ENCODE peak calls at places on chromosome 19, in seven cellular contexts. X is pancreas, I is AG10803, S is NB4, R is PC-3, F is WERI-Rb-1, M is natural killer cell. L is an unnamed sample.

GRCh38 chr19:920051-920857 is 3.1 kb downstream of the KISS1R start:
- DNase-seq in X (no peak), I (no peak), S (peak; percentile 68), R (peak; percentile 38), F (peak; percentile 65), M (peak; percentile 47), L (no peak)

GRCh38 chr19:39941615-39942507 is 7.4 kb upstream of the FCGBP start:
- DNase-seq in X (no peak), I (no peak), S (peak; percentile 82), R (peak; percentile 16), F (no peak), M (peak; percentile 49), L (no peak)

GRCh38 chr19:40331052-40331451 is 17.1 kb downstream of the C19orf47 start:
- DNase-seq in X (no peak), I (no peak), S (no peak), R (no peak), F (no peak), M (no peak), L (no peak)

GRCh38 chr19:31109626-31110025 is 239.6 kb downstream of the TSHZ3 start:
- DNase-seq in X (no peak), I (no peak), S (no peak), R (no peak), F (no peak), M (no peak), L (no peak)

GRCh38 chr19:41792513-41793413 is 3.6 kb upstream of the CEACAM3 start:
- DNase-seq in X (peak; percentile 49), I (peak; percentile 59), S (peak; percentile 56), R (peak; percentile 93), F (peak; percentile 67), M (peak; percentile 41), L (peak; percentile 25)

GRCh38 chr19:19169236-19170052 is 619 bp downstream of the MEF2B start:
- DNase-seq in X (no peak), I (no peak), S (no peak), R (no peak), F (no peak), M (no peak), L (no peak)

GRCh38 chr19:9878511-9879196 is 43.5 kb downstream of the PIN1 start:
- DNase-seq in X (no peak), I (no peak), S (no peak), R (no peak), F (no peak), M (no peak), L (no peak)

GRCh38 chr19:41193420-41194156 is 569 bp downstream of the CYP2S1 start:
- DNase-seq in X (no peak), I (no peak), S (no peak), R (peak; percentile 10), F (no peak), M (no peak), L (no peak)

GRCh38 chr19:4745986-4746385 is 22.3 kb upstream of the DPP9 start:
- DNase-seq in X (no peak), I (no peak), S (no peak), R (no peak), F (no peak), M (no peak), L (no peak)

GRCh38 chr19:56837892-56838679 is 2.4 kb downstream of the PEG3 start:
- DNase-seq in X (peak; percentile 81), I (no peak), S (no peak), R (peak; percentile 58), F (peak; percentile 79), M (no peak), L (no peak)

GRCh38 chr19:39301562-39301961 is 5.4 kb downstream of the IFNL1 start:
- DNase-seq in X (no peak), I (no peak), S (no peak), R (no peak), F (no peak), M (no peak), L (no peak)

GRCh38 chr19:39199025-39199424 is 2.3 kb downstream of the NCCRP1 start:
- DNase-seq in X (peak; percentile 93), I (peak; percentile 40), S (no peak), R (no peak), F (peak; percentile 46), M (no peak), L (peak; percentile 37)

GRCh38 chr19:5926641-5927438 is 12.8 kb downstream of the CAPS start:
- DNase-seq in X (no peak), I (peak; percentile 97), S (no peak), R (no peak), F (no peak), M (no peak), L (no peak)

GRCh38 chr19:2173841-2174577 is 10.3 kb downstream of the DOT1L start:
- DNase-seq in X (no peak), I (no peak), S (no peak), R (no peak), F (no peak), M (no peak), L (no peak)

GRCh38 chr19:2173388-2173787 is 9.7 kb downstream of the DOT1L start:
- DNase-seq in X (no peak), I (no peak), S (no peak), R (no peak), F (no peak), M (no peak), L (no peak)

GRCh38 chr19:2170219-2170618 is 6.5 kb downstream of the DOT1L start:
- DNase-seq in X (no peak), I (no peak), S (no peak), R (no peak), F (no peak), M (no peak), L (no peak)

GRCh38 chr19:2170987-2171348 is 7.2 kb downstream of the DOT1L start:
- DNase-seq in X (no peak), I (no peak), S (no peak), R (no peak), F (no peak), M (no peak), L (no peak)

GRCh38 chr19:2171349-2172145 is 7.8 kb downstream of the DOT1L start:
- DNase-seq in X (no peak), I (no peak), S (no peak), R (no peak), F (peak; percentile 53), M (peak; percentile 49), L (no peak)
- TF ChIP-seq CTCF in X (no peak), I (no peak), S (no peak), R (peak; percentile 20), F (peak; percentile 49), M (no peak), L (peak; percentile 29)

DNA sequence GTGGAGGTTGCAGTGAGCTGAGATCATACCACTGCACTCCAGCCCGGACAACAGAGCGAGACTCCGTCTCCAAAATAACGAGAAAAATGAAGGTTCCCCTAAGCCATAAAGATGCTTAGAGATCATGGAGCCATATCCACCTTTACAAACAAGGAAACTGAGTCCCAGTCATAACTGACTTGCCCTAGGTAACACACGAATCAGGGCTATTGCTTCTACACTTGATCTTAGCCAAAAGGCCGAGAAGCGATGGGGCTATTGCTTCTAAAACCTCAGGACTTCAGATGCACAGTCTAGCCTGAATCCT is 3.2 kb downstream of the DBP start:
- DNase-seq in X (no peak), I (no peak), S (no peak), R (no peak), F (no peak), M (no peak), L (no peak)
- TF ChIP-seq CTCF in X (no peak), I (no peak), S (no peak), R (no peak), F (no peak), M (no peak), L (no peak)

GRCh38 chr19:17074628-17075034 is 621 bp downstream of the HAUS8 start:
- DNase-seq in X (no peak), I (no peak), S (no peak), R (no peak), F (no peak), M (no peak), L (no peak)

GRCh38 chr19:17070912-17071311 is 4.3 kb downstream of the HAUS8 start:
- DNase-seq in X (no peak), I (no peak), S (no peak), R (no peak), F (no peak), M (no peak), L (no peak)

GRCh38 chr19:17073869-17074627 is 1.2 kb downstream of the HAUS8 start:
- DNase-seq in X (no peak), I (no peak), S (no peak), R (no peak), F (no peak), M (no peak), L (no peak)

GRCh38 chr19:17070421-17070820 is 4.8 kb downstream of the HAUS8 start:
- DNase-seq in X (no peak), I (no peak), S (peak; percentile 72), R (no peak), F (no peak), M (no peak), L (no peak)

GRCh38 chr19:17069249-17069648 is 6.0 kb downstream of the HAUS8 start:
- DNase-seq in X (no peak), I (no peak), S (peak; percentile 26), R (no peak), F (no peak), M (no peak), L (no peak)
- TF ChIP-seq CTCF in X (no peak), I (no peak), S (peak; percentile 10), R (no peak), F (peak; percentile 28), M (no peak), L (no peak)

GRCh38 chr19:36031308-36031707 is 1.4 kb downstream of the CLIP3 start:
- DNase-seq in X (no peak), I (no peak), S (no peak), R (no peak), F (peak; percentile 27), M (no peak), L (no peak)

GRCh38 chr19:36028313-36029041 is 4.2 kb downstream of the CLIP3 start:
- DNase-seq in X (no peak), I (no peak), S (no peak), R (no peak), F (no peak), M (no peak), L (no peak)

GRCh38 chr19:36030264-36031148 is 2.2 kb downstream of the CLIP3 start:
- DNase-seq in X (no peak), I (peak; percentile 59), S (no peak), R (no peak), F (no peak), M (no peak), L (no peak)

GRCh38 chr19:36027696-36028095 is 5.0 kb downstream of the CLIP3 start:
- DNase-seq in X (no peak), I (no peak), S (no peak), R (no peak), F (no peak), M (no peak), L (no peak)

DNA sequence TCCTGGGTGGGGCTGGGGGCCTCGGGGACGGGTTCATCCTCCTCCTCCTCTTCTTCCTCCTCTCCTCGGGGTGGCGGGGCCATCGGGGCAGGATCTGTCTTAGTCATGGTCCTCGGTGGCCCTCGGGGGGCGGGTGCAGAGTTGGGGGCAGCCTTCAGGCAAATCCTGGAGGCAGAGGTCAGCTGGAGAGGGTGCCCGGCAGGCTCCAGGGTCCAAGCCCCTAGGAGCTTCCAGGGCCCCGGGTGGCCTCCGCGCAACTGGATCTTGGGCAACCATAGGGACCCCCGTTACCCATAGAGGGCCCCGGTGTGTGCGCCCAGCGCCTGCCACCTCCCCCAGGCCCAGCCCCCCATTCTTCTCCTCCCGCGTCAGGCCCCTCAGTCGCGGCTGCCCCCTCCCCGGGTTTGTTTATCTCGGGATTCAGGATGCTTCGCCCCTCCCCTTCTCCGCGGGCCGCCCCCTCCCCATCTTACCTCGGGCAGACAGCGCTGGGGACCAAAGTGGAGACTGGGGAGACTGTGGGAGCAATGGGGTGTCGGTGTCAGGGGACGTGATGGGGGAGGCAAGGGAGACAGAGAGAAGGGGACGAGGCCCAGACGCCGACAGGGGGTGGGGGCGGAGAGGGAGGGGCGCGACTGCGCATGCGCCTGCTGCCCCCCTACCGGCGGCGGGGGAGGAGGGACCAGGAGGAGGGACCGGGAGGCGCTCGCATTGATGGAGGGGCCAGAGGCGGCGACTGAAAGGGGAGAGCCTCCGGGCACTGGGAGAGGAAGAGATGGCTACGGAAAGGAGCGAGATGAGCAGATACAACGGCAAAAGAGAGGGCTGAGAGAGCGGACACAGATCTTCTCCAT is at the start of gene CLIP3:
- DNase-seq in X (no peak), I (peak; percentile 67), S (no peak), R (no peak), F (peak; percentile 80), M (peak; percentile 35), L (peak; percentile 72)
- TF ChIP-seq CTCF in X (no peak), I (no peak), S (no peak), R (no peak), F (peak; percentile 1), M (peak; percentile 35), L (no peak)